ENCODE peak calls at places on chromosomes 12 and 14, in nine cellular contexts. Z is CD4-positive, alpha-beta T cell; L is CD8-positive, alpha-beta T cell; O is osteocyte; T is astrocyte of the spinal cord; C is GM06990; I is epithelial cell of esophagus; J is mesothelial cell of epicardium; N is GM23338. S is an unnamed sample.
A peak's percentile ranks its signal among the peaks of the same experiment; 100 is the strongest.

GRCh38 chr12:112370868-112371510 is 11.2 kb downstream of the HECTD4 start:
- DNase-seq in Z (no peak), L (no peak), O (no peak), T (no peak), C (no peak), I (no peak), J (no peak), N (no peak), S (no peak)

GRCh38 chr12:104439137-104439536 is 17.6 kb upstream of the CHST11 start:
- DNase-seq in Z (no peak), L (no peak), O (no peak), T (no peak), C (no peak), I (no peak), J (no peak), N (no peak), S (no peak)

GRCh38 chr14:61517861-61518802 is 177.2 kb upstream of the HIF1A start:
- DNase-seq in Z (no peak), L (no peak), O (no peak), T (no peak), C (no peak), I (no peak), J (no peak), N (no peak), S (no peak)

GRCh38 chr12:20492251-20492728 is 124.0 kb downstream of the PDE3A start:
- DNase-seq in Z (no peak), L (no peak), O (no peak), T (peak; percentile 60), C (peak; percentile 8), I (peak; percentile 24), J (no peak), N (peak; percentile 22), S (no peak)

GRCh38 chr14:20811994-20812393 is 9.3 kb upstream of the RNASE1 start:
- DNase-seq in Z (no peak), L (no peak), O (peak; percentile 40), T (no peak), C (no peak), I (no peak), J (no peak), N (no peak), S (no peak)

GRCh38 chr12:93592641-93593396 is 20.3 kb downstream of the SOCS2 start:
- DNase-seq in Z (no peak), L (no peak), O (no peak), T (no peak), C (no peak), I (no peak), J (no peak), N (no peak), S (no peak)

GRCh38 chr14:92892589-92892988 is 30.4 kb upstream of the CHGA start:
- DNase-seq in Z (no peak), L (no peak), O (no peak), T (no peak), C (no peak), I (peak; percentile 13), J (no peak), N (no peak), S (no peak)

GRCh38 chr12:131869871-131870418 is 24.5 kb upstream of the ULK1 start:
- DNase-seq in Z (no peak), L (no peak), O (no peak), T (peak; percentile 31), C (no peak), I (peak; percentile 84), J (no peak), N (no peak), S (no peak)

GRCh38 chr12:109461846-109462766 is 15.0 kb downstream of the KCTD10 start:
- DNase-seq in Z (no peak), L (no peak), O (peak; percentile 88), T (peak; percentile 95), C (no peak), I (peak; percentile 92), J (peak; percentile 65), N (no peak), S (no peak)

GRCh38 chr12:113479578-113480335 is 8.1 kb upstream of the LHX5 start:
- DNase-seq in Z (peak; percentile 20), L (peak; percentile 55), O (no peak), T (peak; percentile 41), C (no peak), I (peak; percentile 47), J (peak; percentile 90), N (peak; percentile 92), S (peak; percentile 82)

GRCh38 chr12:31874961-31875608 is 84.1 kb upstream of the RESF1 start:
- DNase-seq in Z (peak; percentile 55), L (peak; percentile 76), O (no peak), T (peak; percentile 56), C (peak; percentile 55), I (peak; percentile 84), J (no peak), N (peak; percentile 29), S (no peak)

GRCh38 chr12:52050116-52050770 is 999 bp upstream of the NR4A1 start:
- DNase-seq in Z (no peak), L (no peak), O (no peak), T (peak; percentile 31), C (no peak), I (no peak), J (no peak), N (peak; percentile 68), S (peak; percentile 35)

GRCh38 chr14:61196792-61197191 is 84.3 kb downstream of the TMEM30B start:
- DNase-seq in Z (no peak), L (no peak), O (no peak), T (no peak), C (no peak), I (peak; percentile 33), J (no peak), N (no peak), S (no peak)

GRCh38 chr14:94038921-94039629 is 12.9 kb downstream of the OTUB2 start:
- DNase-seq in Z (no peak), L (no peak), O (no peak), T (no peak), C (no peak), I (no peak), J (no peak), N (no peak), S (no peak)

GRCh38 chr14:94038510-94038909 is 12.4 kb downstream of the OTUB2 start:
- DNase-seq in Z (no peak), L (no peak), O (no peak), T (no peak), C (no peak), I (no peak), J (no peak), N (no peak), S (no peak)

GRCh38 chr14:94040247-94040646 is 14.1 kb downstream of the OTUB2 start:
- DNase-seq in Z (no peak), L (no peak), O (no peak), T (no peak), C (no peak), I (no peak), J (no peak), N (no peak), S (no peak)

GRCh38 chr14:94037954-94038353 is 11.8 kb downstream of the OTUB2 start:
- DNase-seq in Z (no peak), L (no peak), O (no peak), T (no peak), C (no peak), I (no peak), J (no peak), N (no peak), S (no peak)

DNA sequence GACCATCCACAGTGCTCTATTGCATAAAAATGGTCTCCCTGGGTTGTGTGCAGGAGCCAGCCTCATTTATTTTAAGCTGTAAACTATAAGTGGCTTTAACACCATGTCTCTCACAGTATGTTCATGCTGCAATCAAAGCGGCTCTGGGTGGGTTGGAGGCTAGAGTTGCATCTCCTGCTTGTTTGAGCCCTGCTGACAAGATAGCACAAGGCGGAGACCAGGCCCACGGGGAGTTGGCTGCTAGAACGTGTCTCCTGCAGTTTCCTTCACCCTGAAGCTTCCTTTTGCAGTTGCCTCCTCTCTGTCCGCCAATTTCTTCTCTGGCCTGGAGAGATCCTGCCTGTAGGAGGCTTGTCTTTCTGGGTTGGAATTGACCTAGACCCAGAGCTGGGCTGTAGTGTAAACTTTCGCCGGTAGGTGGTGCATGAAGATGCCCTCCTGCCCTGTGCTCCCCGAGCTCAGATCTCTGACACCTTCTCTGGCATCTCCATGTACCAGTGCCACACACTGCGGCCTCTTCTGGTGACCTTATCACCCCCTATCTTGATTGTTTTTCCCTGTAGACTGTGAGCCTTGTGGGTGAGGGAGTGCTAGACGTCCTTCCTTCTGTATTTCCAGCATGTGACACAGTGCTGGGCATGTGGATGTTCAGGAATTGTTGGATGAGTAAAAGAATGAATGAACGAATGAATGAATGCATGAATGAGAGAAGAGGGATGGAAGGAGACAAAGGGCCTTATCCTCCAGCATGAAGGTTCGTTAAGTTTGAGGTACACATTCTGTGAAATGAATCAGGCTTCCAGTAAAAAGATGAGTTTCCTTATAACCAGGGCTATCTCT is 10.4 kb downstream of the OTUB2 start:
- DNase-seq in Z (peak; percentile 71), L (peak; percentile 83), O (no peak), T (peak; percentile 51), C (no peak), I (peak; percentile 72), J (peak; percentile 65), N (peak; percentile 86), S (peak; percentile 70)
- TF ChIP-seq CTCF in Z (peak; percentile 86), L (peak; percentile 82), O (peak; percentile 80), T (peak; percentile 84), C (peak; percentile 93), I (peak; percentile 89), J (peak; percentile 77), N (peak; percentile 83), S (peak; percentile 78)

DNA sequence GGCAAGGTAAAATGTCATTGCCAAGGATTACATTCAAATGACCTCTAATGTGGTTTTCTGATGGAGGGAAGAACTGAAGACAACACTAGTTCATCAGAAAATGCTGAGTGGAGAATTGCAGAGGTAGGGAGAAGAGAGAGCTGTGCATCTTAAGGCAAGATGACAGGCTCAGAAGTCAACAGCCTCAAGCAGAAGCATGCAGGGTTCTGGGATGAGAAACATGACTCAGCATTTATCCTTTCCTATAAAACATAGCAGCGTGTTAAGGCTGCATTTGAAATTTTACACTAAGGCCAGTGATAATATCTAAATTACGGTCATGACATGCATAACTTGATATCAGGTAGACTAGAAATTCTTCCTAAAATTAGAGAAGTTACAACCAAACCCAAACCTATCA is 53.7 kb upstream of the DYRK2 start:
- DNase-seq in Z (no peak), L (no peak), O (no peak), T (no peak), C (no peak), I (peak; percentile 14), J (no peak), N (no peak), S (no peak)
- TF ChIP-seq CTCF in Z (no peak), L (no peak), O (no peak), T (no peak), C (no peak), I (no peak), J (no peak), N (no peak), S (no peak)

GRCh38 chr12:68416826-68417225 is 84.7 kb upstream of the MDM1 start:
- DNase-seq in Z (no peak), L (no peak), O (no peak), T (no peak), C (no peak), I (peak; percentile 33), J (no peak), N (no peak), S (no peak)
- TF ChIP-seq CTCF in Z (no peak), L (no peak), O (no peak), T (no peak), C (no peak), I (no peak), J (no peak), N (no peak), S (no peak)

DNA sequence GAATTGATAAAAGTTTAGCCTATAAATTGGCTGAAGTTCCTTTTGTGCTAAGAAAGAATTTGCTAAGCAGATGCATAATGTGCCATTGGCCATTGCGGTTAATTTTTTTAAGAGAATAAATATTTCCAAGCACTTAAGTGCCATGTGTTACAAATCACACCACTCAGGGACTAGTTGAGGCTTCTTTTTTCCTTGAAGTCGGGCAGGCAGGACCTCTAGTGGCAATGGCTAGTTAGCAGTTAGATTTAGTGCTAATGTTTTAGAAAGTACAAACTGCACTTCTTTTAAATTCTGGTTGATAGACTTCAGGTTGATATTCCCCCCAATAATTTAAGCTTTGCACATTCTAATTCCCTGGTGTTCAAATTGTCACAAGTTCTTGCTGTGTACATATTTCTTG is 294.3 kb downstream of the APAF1 start:
- DNase-seq in Z (no peak), L (no peak), O (no peak), T (peak; percentile 67), C (no peak), I (peak; percentile 51), J (no peak), N (peak; percentile 75), S (no peak)
- TF ChIP-seq CTCF in Z (no peak), L (no peak), O (peak; percentile 63), T (peak; percentile 80), C (peak; percentile 45), I (peak; percentile 66), J (no peak), N (peak; percentile 79), S (peak; percentile 63)